ENCODE peak calls at places on chromosomes 5 and 9, in nine cellular contexts. One of them, this sample, is unnamed.

GRCh38 chr5:17127743-17128231 is 89.6 kb upstream of the BASP1 start:
- DNase-seq in bronchial epithelial cell: peak
- DNase-seq in fibroblast of lung: peak
- DNase-seq in upper lobe of right lung: no peak
- DNase-seq in cardiac muscle cell: peak
- DNase-seq in mucosa of descending colon: no peak
- DNase-seq in astrocyte: peak
- DNase-seq in right atrium auricular region: no peak
- DNase-seq in heart left ventricle: no peak
- DNase-seq in this sample: no peak

GRCh38 chr5:176860381-176860780 is 38.8 kb downstream of the HK3 start:
- DNase-seq in bronchial epithelial cell: no peak
- DNase-seq in mucosa of descending colon: no peak
- DNase-seq in heart left ventricle: no peak
- DNase-seq in fibroblast of lung: no peak
- DNase-seq in cardiac muscle cell: no peak
- DNase-seq in astrocyte: no peak
- DNase-seq in upper lobe of right lung: no peak
- DNase-seq in right atrium auricular region: no peak
- DNase-seq in this sample: no peak

GRCh38 chr5:143614831-143615230 is 197.1 kb upstream of the HMHB1 start:
- DNase-seq in fibroblast of lung: no peak
- DNase-seq in astrocyte: no peak
- DNase-seq in cardiac muscle cell: no peak
- DNase-seq in mucosa of descending colon: no peak
- DNase-seq in heart left ventricle: no peak
- DNase-seq in right atrium auricular region: no peak
- DNase-seq in bronchial epithelial cell: no peak
- DNase-seq in upper lobe of right lung: no peak
- DNase-seq in this sample: no peak

GRCh38 chr5:101678494-101679193 is 617.4 kb downstream of the SLCO4C1 start:
- DNase-seq in heart left ventricle: no peak
- DNase-seq in right atrium auricular region: peak
- DNase-seq in fibroblast of lung: peak
- DNase-seq in cardiac muscle cell: peak
- DNase-seq in astrocyte: peak
- DNase-seq in mucosa of descending colon: peak
- DNase-seq in upper lobe of right lung: no peak
- DNase-seq in bronchial epithelial cell: peak
- DNase-seq in this sample: no peak

GRCh38 chr5:6503342-6503741 is 54.7 kb downstream of the UBE2QL1 start:
- DNase-seq in right atrium auricular region: no peak
- DNase-seq in mucosa of descending colon: no peak
- DNase-seq in upper lobe of right lung: no peak
- DNase-seq in astrocyte: no peak
- DNase-seq in cardiac muscle cell: no peak
- DNase-seq in heart left ventricle: no peak
- DNase-seq in fibroblast of lung: no peak
- DNase-seq in bronchial epithelial cell: no peak
- DNase-seq in this sample: no peak

GRCh38 chr5:50849554-50849953 is 183.1 kb downstream of the PARP8 start:
- DNase-seq in cardiac muscle cell: no peak
- DNase-seq in heart left ventricle: no peak
- DNase-seq in upper lobe of right lung: no peak
- DNase-seq in fibroblast of lung: no peak
- DNase-seq in mucosa of descending colon: no peak
- DNase-seq in right atrium auricular region: no peak
- DNase-seq in astrocyte: no peak
- DNase-seq in bronchial epithelial cell: no peak
- DNase-seq in this sample: no peak

GRCh38 chr5:169385636-169386035 is 84.7 kb upstream of the SLIT3 start:
- DNase-seq in fibroblast of lung: no peak
- DNase-seq in right atrium auricular region: no peak
- DNase-seq in bronchial epithelial cell: no peak
- DNase-seq in cardiac muscle cell: no peak
- DNase-seq in upper lobe of right lung: no peak
- DNase-seq in astrocyte: no peak
- DNase-seq in mucosa of descending colon: no peak
- DNase-seq in heart left ventricle: no peak
- DNase-seq in this sample: no peak

GRCh38 chr9:124040935-124041816 is 29.6 kb downstream of the LHX2 start:
- DNase-seq in fibroblast of lung: no peak
- DNase-seq in right atrium auricular region: no peak
- DNase-seq in cardiac muscle cell: no peak
- DNase-seq in heart left ventricle: peak
- DNase-seq in upper lobe of right lung: peak
- DNase-seq in bronchial epithelial cell: no peak
- DNase-seq in astrocyte: no peak
- DNase-seq in mucosa of descending colon: peak
- DNase-seq in this sample: peak

GRCh38 chr9:134035041-134036039 is 10.1 kb downstream of the BRD3OS start:
- DNase-seq in bronchial epithelial cell: no peak
- DNase-seq in right atrium auricular region: no peak
- DNase-seq in upper lobe of right lung: peak
- DNase-seq in mucosa of descending colon: no peak
- DNase-seq in fibroblast of lung: no peak
- DNase-seq in heart left ventricle: peak
- DNase-seq in astrocyte: no peak
- DNase-seq in cardiac muscle cell: no peak
- DNase-seq in this sample: no peak

GRCh38 chr9:129348890-129349570 is 171.0 kb upstream of the IER5L start:
- DNase-seq in right atrium auricular region: no peak
- DNase-seq in mucosa of descending colon: no peak
- DNase-seq in cardiac muscle cell: no peak
- DNase-seq in astrocyte: no peak
- DNase-seq in upper lobe of right lung: no peak
- DNase-seq in fibroblast of lung: no peak
- DNase-seq in heart left ventricle: no peak
- DNase-seq in bronchial epithelial cell: no peak
- DNase-seq in this sample: no peak

GRCh38 chr5:149581192-149581861 is at the start of gene ARHGEF37:
- DNase-seq in cardiac muscle cell: peak
- DNase-seq in right atrium auricular region: peak
- DNase-seq in upper lobe of right lung: peak
- DNase-seq in mucosa of descending colon: peak
- DNase-seq in bronchial epithelial cell: peak
- DNase-seq in fibroblast of lung: peak
- DNase-seq in astrocyte: no peak
- DNase-seq in heart left ventricle: peak
- DNase-seq in this sample: peak

GRCh38 chr5:73452215-73452614 is 3.6 kb upstream of the FOXD1 start:
- DNase-seq in mucosa of descending colon: no peak
- DNase-seq in right atrium auricular region: no peak
- DNase-seq in bronchial epithelial cell: no peak
- DNase-seq in heart left ventricle: no peak
- DNase-seq in upper lobe of right lung: no peak
- DNase-seq in astrocyte: no peak
- DNase-seq in cardiac muscle cell: no peak
- DNase-seq in fibroblast of lung: no peak
- DNase-seq in this sample: no peak
- H3K4me3 ChIP-seq in mucosa of descending colon: no peak
- H3K4me3 ChIP-seq in right atrium auricular region: no peak
- H3K4me3 ChIP-seq in bronchial epithelial cell: no peak
- H3K4me3 ChIP-seq in heart left ventricle: no peak
- H3K4me3 ChIP-seq in upper lobe of right lung: no peak
- H3K4me3 ChIP-seq in astrocyte: no peak
- H3K4me3 ChIP-seq in cardiac muscle cell: no peak
- H3K4me3 ChIP-seq in fibroblast of lung: no peak
- H3K4me3 ChIP-seq in this sample: no peak

DNA sequence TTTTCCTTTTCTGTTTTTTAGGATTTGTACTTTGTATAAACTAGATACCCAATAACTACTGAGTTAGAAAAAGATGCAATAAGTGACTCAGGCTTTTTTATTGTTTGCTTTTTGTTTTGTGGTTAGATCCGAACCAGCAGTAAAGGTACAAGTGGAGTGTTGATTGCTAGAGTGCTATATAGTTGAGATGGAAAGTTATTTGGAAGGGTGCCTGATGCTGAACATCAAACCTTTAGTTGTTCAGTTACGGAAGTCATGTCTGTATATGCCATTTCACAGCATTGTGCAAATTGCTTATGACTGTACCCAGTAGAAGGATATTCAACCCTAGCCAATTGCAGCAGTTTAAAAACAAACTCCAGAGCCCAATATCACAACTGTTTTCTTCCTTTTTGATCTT is 285.1 kb downstream of the MAT2B start:
- DNase-seq in cardiac muscle cell: no peak
- DNase-seq in mucosa of descending colon: no peak
- DNase-seq in bronchial epithelial cell: peak
- DNase-seq in upper lobe of right lung: no peak
- DNase-seq in astrocyte: no peak
- DNase-seq in fibroblast of lung: no peak
- DNase-seq in heart left ventricle: no peak
- DNase-seq in right atrium auricular region: no peak
- DNase-seq in this sample: no peak
- H3K4me3 ChIP-seq in cardiac muscle cell: no peak
- H3K4me3 ChIP-seq in mucosa of descending colon: no peak
- H3K4me3 ChIP-seq in bronchial epithelial cell: no peak
- H3K4me3 ChIP-seq in upper lobe of right lung: no peak
- H3K4me3 ChIP-seq in astrocyte: no peak
- H3K4me3 ChIP-seq in fibroblast of lung: no peak
- H3K4me3 ChIP-seq in heart left ventricle: no peak
- H3K4me3 ChIP-seq in right atrium auricular region: no peak
- H3K4me3 ChIP-seq in this sample: no peak

GRCh38 chr9:137163805-137164204 is 6.0 kb downstream of the LRRC26 start:
- DNase-seq in astrocyte: no peak
- DNase-seq in heart left ventricle: no peak
- DNase-seq in fibroblast of lung: no peak
- DNase-seq in cardiac muscle cell: no peak
- DNase-seq in mucosa of descending colon: no peak
- DNase-seq in bronchial epithelial cell: no peak
- DNase-seq in upper lobe of right lung: no peak
- DNase-seq in right atrium auricular region: no peak
- DNase-seq in this sample: no peak

GRCh38 chr9:137164370-137165249 is 5.2 kb downstream of the LRRC26 start:
- DNase-seq in bronchial epithelial cell: no peak
- DNase-seq in cardiac muscle cell: no peak
- DNase-seq in astrocyte: no peak
- DNase-seq in fibroblast of lung: no peak
- DNase-seq in right atrium auricular region: no peak
- DNase-seq in mucosa of descending colon: no peak
- DNase-seq in upper lobe of right lung: no peak
- DNase-seq in heart left ventricle: no peak
- DNase-seq in this sample: no peak

GRCh38 chr9:137162505-137163100 is 7.2 kb downstream of the LRRC26 start:
- DNase-seq in astrocyte: no peak
- DNase-seq in fibroblast of lung: no peak
- DNase-seq in right atrium auricular region: no peak
- DNase-seq in mucosa of descending colon: peak
- DNase-seq in heart left ventricle: no peak
- DNase-seq in upper lobe of right lung: no peak
- DNase-seq in bronchial epithelial cell: no peak
- DNase-seq in cardiac muscle cell: no peak
- DNase-seq in this sample: no peak

GRCh38 chr9:137161558-137162483 is 8.0 kb downstream of the LRRC26 start:
- DNase-seq in right atrium auricular region: no peak
- DNase-seq in astrocyte: no peak
- DNase-seq in fibroblast of lung: no peak
- DNase-seq in mucosa of descending colon: no peak
- DNase-seq in bronchial epithelial cell: no peak
- DNase-seq in cardiac muscle cell: no peak
- DNase-seq in upper lobe of right lung: no peak
- DNase-seq in heart left ventricle: no peak
- DNase-seq in this sample: no peak

GRCh38 chr9:137163101-137163661 is 6.7 kb downstream of the LRRC26 start:
- DNase-seq in upper lobe of right lung: no peak
- DNase-seq in heart left ventricle: no peak
- DNase-seq in bronchial epithelial cell: no peak
- DNase-seq in mucosa of descending colon: no peak
- DNase-seq in right atrium auricular region: no peak
- DNase-seq in astrocyte: no peak
- DNase-seq in cardiac muscle cell: no peak
- DNase-seq in fibroblast of lung: no peak
- DNase-seq in this sample: no peak
- H3K4me3 ChIP-seq in upper lobe of right lung: peak
- H3K4me3 ChIP-seq in heart left ventricle: peak
- H3K4me3 ChIP-seq in bronchial epithelial cell: peak
- H3K4me3 ChIP-seq in mucosa of descending colon: no peak
- H3K4me3 ChIP-seq in right atrium auricular region: peak
- H3K4me3 ChIP-seq in astrocyte: no peak
- H3K4me3 ChIP-seq in cardiac muscle cell: peak
- H3K4me3 ChIP-seq in fibroblast of lung: peak
- H3K4me3 ChIP-seq in this sample: no peak

GRCh38 chr5:40654377-40655006 is 25.2 kb upstream of the PTGER4 start:
- DNase-seq in astrocyte: no peak
- DNase-seq in fibroblast of lung: no peak
- DNase-seq in bronchial epithelial cell: no peak
- DNase-seq in right atrium auricular region: no peak
- DNase-seq in mucosa of descending colon: no peak
- DNase-seq in upper lobe of right lung: no peak
- DNase-seq in heart left ventricle: no peak
- DNase-seq in cardiac muscle cell: no peak
- DNase-seq in this sample: no peak
- H3K4me3 ChIP-seq in astrocyte: no peak
- H3K4me3 ChIP-seq in fibroblast of lung: no peak
- H3K4me3 ChIP-seq in bronchial epithelial cell: no peak
- H3K4me3 ChIP-seq in right atrium auricular region: no peak
- H3K4me3 ChIP-seq in mucosa of descending colon: no peak
- H3K4me3 ChIP-seq in upper lobe of right lung: no peak
- H3K4me3 ChIP-seq in heart left ventricle: no peak
- H3K4me3 ChIP-seq in cardiac muscle cell: no peak
- H3K4me3 ChIP-seq in this sample: peak

GRCh38 chr9:137461663-137462395 is 2.7 kb upstream of the NSMF start:
- DNase-seq in bronchial epithelial cell: no peak
- DNase-seq in right atrium auricular region: no peak
- DNase-seq in cardiac muscle cell: peak
- DNase-seq in astrocyte: no peak
- DNase-seq in upper lobe of right lung: peak
- DNase-seq in fibroblast of lung: no peak
- DNase-seq in mucosa of descending colon: peak
- DNase-seq in heart left ventricle: peak
- DNase-seq in this sample: peak
- H3K4me3 ChIP-seq in bronchial epithelial cell: no peak
- H3K4me3 ChIP-seq in right atrium auricular region: no peak
- H3K4me3 ChIP-seq in cardiac muscle cell: no peak
- H3K4me3 ChIP-seq in astrocyte: no peak
- H3K4me3 ChIP-seq in upper lobe of right lung: no peak
- H3K4me3 ChIP-seq in fibroblast of lung: no peak
- H3K4me3 ChIP-seq in mucosa of descending colon: no peak
- H3K4me3 ChIP-seq in heart left ventricle: no peak
- H3K4me3 ChIP-seq in this sample: peak

This sample was measured in naive thymus-derived CD4-positive, alpha-beta T cell.